ENCODE peak calls at places on chromosomes 6 and 20, in seven cellular contexts. One of them, this sample, is unnamed.

GRCh38 chr6:107107791-107108190 is 7.5 kb downstream of the BEND3 start:
- DNase-seq in vagina: no peak
- DNase-seq in GM23338: no peak
- DNase-seq in prostate gland: no peak
- DNase-seq in endothelial cell of umbilical vein: no peak
- DNase-seq in breast epithelium: no peak
- DNase-seq in stomach: no peak
- DNase-seq in this sample: no peak

GRCh38 chr6:27861861-27862260 is 50.3 kb downstream of the OR2B2 start:
- DNase-seq in GM23338: no peak
- DNase-seq in vagina: no peak
- DNase-seq in endothelial cell of umbilical vein: no peak
- DNase-seq in stomach: no peak
- DNase-seq in prostate gland: no peak
- DNase-seq in breast epithelium: no peak
- DNase-seq in this sample: no peak

GRCh38 chr6:147161974-147162495 is 42.2 kb upstream of the STXBP5 start:
- DNase-seq in stomach: no peak
- DNase-seq in endothelial cell of umbilical vein: peak
- DNase-seq in prostate gland: no peak
- DNase-seq in GM23338: no peak
- DNase-seq in breast epithelium: no peak
- DNase-seq in vagina: no peak
- DNase-seq in this sample: no peak

GRCh38 chr20:54212226-54212625 is 4.3 kb downstream of the PFDN4 start:
- DNase-seq in vagina: no peak
- DNase-seq in prostate gland: no peak
- DNase-seq in GM23338: no peak
- DNase-seq in breast epithelium: no peak
- DNase-seq in stomach: no peak
- DNase-seq in endothelial cell of umbilical vein: no peak
- DNase-seq in this sample: no peak

GRCh38 chr20:48787861-48788375 is 39.9 kb downstream of the PREX1 start:
- DNase-seq in breast epithelium: no peak
- DNase-seq in endothelial cell of umbilical vein: no peak
- DNase-seq in prostate gland: no peak
- DNase-seq in vagina: no peak
- DNase-seq in stomach: no peak
- DNase-seq in GM23338: no peak
- DNase-seq in this sample: no peak

GRCh38 chr6:131597448-131597847 is 24.4 kb downstream of the ARG1 start:
- DNase-seq in GM23338: peak
- DNase-seq in breast epithelium: no peak
- DNase-seq in stomach: no peak
- DNase-seq in prostate gland: no peak
- DNase-seq in endothelial cell of umbilical vein: no peak
- DNase-seq in vagina: no peak
- DNase-seq in this sample: peak

GRCh38 chr6:157013649-157014365 is 236.6 kb downstream of the ARID1B start:
- DNase-seq in breast epithelium: no peak
- DNase-seq in stomach: no peak
- DNase-seq in endothelial cell of umbilical vein: no peak
- DNase-seq in vagina: no peak
- DNase-seq in prostate gland: no peak
- DNase-seq in GM23338: no peak
- DNase-seq in this sample: no peak

GRCh38 chr6:117232191-117232590 is 33.2 kb upstream of the VGLL2 start:
- DNase-seq in prostate gland: no peak
- DNase-seq in GM23338: no peak
- DNase-seq in stomach: no peak
- DNase-seq in breast epithelium: no peak
- DNase-seq in vagina: no peak
- DNase-seq in endothelial cell of umbilical vein: no peak
- DNase-seq in this sample: no peak

GRCh38 chr20:14928083-14928482 is 590.7 kb upstream of the FLRT3 start:
- DNase-seq in endothelial cell of umbilical vein: no peak
- DNase-seq in vagina: no peak
- DNase-seq in GM23338: no peak
- DNase-seq in prostate gland: no peak
- DNase-seq in breast epithelium: no peak
- DNase-seq in stomach: no peak
- DNase-seq in this sample: no peak

GRCh38 chr20:49692941-49693340 is 20.7 kb downstream of the B4GALT5 start:
- DNase-seq in stomach: no peak
- DNase-seq in GM23338: no peak
- DNase-seq in breast epithelium: no peak
- DNase-seq in endothelial cell of umbilical vein: no peak
- DNase-seq in prostate gland: no peak
- DNase-seq in vagina: no peak
- DNase-seq in this sample: no peak

GRCh38 chr20:39117486-39117885 is 155.3 kb downstream of the DHX35 start:
- DNase-seq in endothelial cell of umbilical vein: peak
- DNase-seq in breast epithelium: no peak
- DNase-seq in stomach: peak
- DNase-seq in GM23338: no peak
- DNase-seq in prostate gland: no peak
- DNase-seq in vagina: no peak
- DNase-seq in this sample: no peak

GRCh38 chr20:35738410-35739179 is 3.5 kb downstream of the RBM39 start:
- DNase-seq in vagina: no peak
- DNase-seq in stomach: no peak
- DNase-seq in GM23338: no peak
- DNase-seq in endothelial cell of umbilical vein: no peak
- DNase-seq in breast epithelium: no peak
- DNase-seq in prostate gland: no peak
- DNase-seq in this sample: no peak

GRCh38 chr6:29627762-29628418 is 5.1 kb downstream of the GABBR1 start:
- DNase-seq in endothelial cell of umbilical vein: peak
- DNase-seq in GM23338: peak
- DNase-seq in vagina: no peak
- DNase-seq in prostate gland: peak
- DNase-seq in stomach: peak
- DNase-seq in breast epithelium: peak
- DNase-seq in this sample: peak

GRCh38 chr6:28353981-28354676 is 4.4 kb downstream of the ZKSCAN3 start:
- DNase-seq in prostate gland: no peak
- DNase-seq in endothelial cell of umbilical vein: peak
- DNase-seq in breast epithelium: peak
- DNase-seq in GM23338: no peak
- DNase-seq in vagina: no peak
- DNase-seq in stomach: peak
- DNase-seq in this sample: no peak

GRCh38 chr20:2602046-2602735 is 50.2 kb upstream of the NOP56 start:
- DNase-seq in endothelial cell of umbilical vein: no peak
- DNase-seq in stomach: no peak
- DNase-seq in GM23338: no peak
- DNase-seq in vagina: no peak
- DNase-seq in breast epithelium: no peak
- DNase-seq in prostate gland: no peak
- DNase-seq in this sample: no peak

GRCh38 chr6:7267071-7267470 is 45.9 kb downstream of the SSR1 start:
- DNase-seq in GM23338: no peak
- DNase-seq in breast epithelium: no peak
- DNase-seq in endothelial cell of umbilical vein: no peak
- DNase-seq in prostate gland: no peak
- DNase-seq in stomach: no peak
- DNase-seq in vagina: no peak
- DNase-seq in this sample: no peak

GRCh38 chr6:34912715-34913464 is 23.8 kb downstream of the ANKS1A start:
- DNase-seq in GM23338: no peak
- DNase-seq in endothelial cell of umbilical vein: peak
- DNase-seq in prostate gland: no peak
- DNase-seq in stomach: no peak
- DNase-seq in vagina: no peak
- DNase-seq in breast epithelium: no peak
- DNase-seq in this sample: no peak

GRCh38 chr6:88494401-88495140 is 328.4 kb upstream of the CNR1 start:
- DNase-seq in stomach: no peak
- DNase-seq in vagina: no peak
- DNase-seq in endothelial cell of umbilical vein: no peak
- DNase-seq in breast epithelium: no peak
- DNase-seq in prostate gland: no peak
- DNase-seq in GM23338: no peak
- DNase-seq in this sample: no peak

GRCh38 chr20:40966103-40966502 is 62.5 kb upstream of the TOP1 start:
- DNase-seq in breast epithelium: no peak
- DNase-seq in vagina: peak
- DNase-seq in stomach: peak
- DNase-seq in GM23338: peak
- DNase-seq in endothelial cell of umbilical vein: no peak
- DNase-seq in prostate gland: no peak
- DNase-seq in this sample: no peak

GRCh38 chr6:23478324-23478723 is 647.7 kb upstream of the NRSN1 start:
- DNase-seq in breast epithelium: no peak
- DNase-seq in prostate gland: no peak
- DNase-seq in stomach: no peak
- DNase-seq in endothelial cell of umbilical vein: no peak
- DNase-seq in vagina: no peak
- DNase-seq in GM23338: peak
- DNase-seq in this sample: no peak

GRCh38 chr6:157814883-157815282 is 8.2 kb upstream of the SNX9 start:
- DNase-seq in breast epithelium: no peak
- DNase-seq in endothelial cell of umbilical vein: no peak
- DNase-seq in prostate gland: no peak
- DNase-seq in GM23338: no peak
- DNase-seq in vagina: no peak
- DNase-seq in stomach: no peak
- DNase-seq in this sample: no peak

GRCh38 chr6:108074057-108074358 is 533 bp downstream of the OSTM1 start:
- DNase-seq in vagina: no peak
- DNase-seq in prostate gland: no peak
- DNase-seq in breast epithelium: no peak
- DNase-seq in GM23338: no peak
- DNase-seq in endothelial cell of umbilical vein: no peak
- DNase-seq in stomach: no peak
- DNase-seq in this sample: no peak

GRCh38 chr6:79438015-79438414 is 99.2 kb downstream of the LCA5 start:
- DNase-seq in stomach: no peak
- DNase-seq in prostate gland: no peak
- DNase-seq in GM23338: no peak
- DNase-seq in breast epithelium: no peak
- DNase-seq in vagina: no peak
- DNase-seq in endothelial cell of umbilical vein: peak
- DNase-seq in this sample: no peak

GRCh38 chr6:142544199-142544838 is 242.5 kb downstream of the ADGRG6 start:
- DNase-seq in GM23338: no peak
- DNase-seq in breast epithelium: no peak
- DNase-seq in endothelial cell of umbilical vein: no peak
- DNase-seq in vagina: no peak
- DNase-seq in stomach: no peak
- DNase-seq in prostate gland: no peak
- DNase-seq in this sample: no peak

GRCh38 chr6:123127807-123128206 is 131.8 kb downstream of the CLVS2 start:
- DNase-seq in vagina: no peak
- DNase-seq in breast epithelium: no peak
- DNase-seq in stomach: no peak
- DNase-seq in prostate gland: no peak
- DNase-seq in endothelial cell of umbilical vein: no peak
- DNase-seq in GM23338: no peak
- DNase-seq in this sample: no peak

GRCh38 chr6:25179051-25179778 is 100.0 kb upstream of the CARMIL1 start:
- DNase-seq in stomach: no peak
- DNase-seq in vagina: no peak
- DNase-seq in GM23338: no peak
- DNase-seq in prostate gland: no peak
- DNase-seq in endothelial cell of umbilical vein: peak
- DNase-seq in breast epithelium: no peak
- DNase-seq in this sample: no peak
- TF ChIP-seq POLR2AphosphoS5 in stomach: no peak
- TF ChIP-seq POLR2AphosphoS5 in vagina: no peak
- TF ChIP-seq POLR2AphosphoS5 in GM23338: no peak
- TF ChIP-seq POLR2AphosphoS5 in prostate gland: peak
- TF ChIP-seq POLR2AphosphoS5 in endothelial cell of umbilical vein: no peak
- TF ChIP-seq POLR2AphosphoS5 in breast epithelium: no peak
- TF ChIP-seq POLR2AphosphoS5 in this sample: no peak

GRCh38 chr6:168485804-168486203 is 44.8 kb downstream of the SMOC2 start:
- DNase-seq in prostate gland: no peak
- DNase-seq in stomach: no peak
- DNase-seq in vagina: no peak
- DNase-seq in endothelial cell of umbilical vein: no peak
- DNase-seq in GM23338: no peak
- DNase-seq in breast epithelium: no peak
- DNase-seq in this sample: no peak
- H3K4me3 ChIP-seq in prostate gland: no peak
- H3K4me3 ChIP-seq in stomach: no peak
- H3K4me3 ChIP-seq in vagina: no peak
- H3K4me3 ChIP-seq in endothelial cell of umbilical vein: no peak
- H3K4me3 ChIP-seq in GM23338: no peak
- H3K4me3 ChIP-seq in breast epithelium: no peak
- H3K4me3 ChIP-seq in this sample: no peak

DNA sequence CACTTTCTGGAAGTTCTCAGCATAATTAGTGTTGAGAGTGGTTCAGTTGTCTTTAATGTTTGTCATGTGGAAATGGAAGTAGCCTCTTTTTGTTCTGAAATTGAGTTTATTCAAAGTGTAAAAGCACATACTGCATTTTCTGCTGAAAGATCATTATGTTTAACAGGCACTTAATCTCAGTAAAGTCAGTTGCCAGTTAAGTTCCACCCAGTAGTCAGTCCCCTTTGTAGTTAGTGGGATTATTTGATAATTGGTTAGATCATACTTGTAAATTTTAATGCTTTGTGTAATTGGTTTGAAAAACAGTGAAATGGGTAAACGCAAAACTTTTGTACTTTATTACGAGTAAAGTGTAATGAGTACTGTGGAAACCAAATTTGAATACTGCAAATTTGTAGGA is 4.2 kb downstream of the SRSF6 start:
- DNase-seq in GM23338: no peak
- DNase-seq in endothelial cell of umbilical vein: no peak
- DNase-seq in vagina: no peak
- DNase-seq in prostate gland: no peak
- DNase-seq in stomach: no peak
- DNase-seq in breast epithelium: no peak
- DNase-seq in this sample: no peak
- TF ChIP-seq POLR2AphosphoS5 in GM23338: no peak
- TF ChIP-seq POLR2AphosphoS5 in endothelial cell of umbilical vein: no peak
- TF ChIP-seq POLR2AphosphoS5 in vagina: no peak
- TF ChIP-seq POLR2AphosphoS5 in prostate gland: no peak
- TF ChIP-seq POLR2AphosphoS5 in stomach: no peak
- TF ChIP-seq POLR2AphosphoS5 in breast epithelium: no peak
- TF ChIP-seq POLR2AphosphoS5 in this sample: no peak

GRCh38 chr20:25308083-25308491 is 60.2 kb downstream of the PYGB start:
- DNase-seq in endothelial cell of umbilical vein: no peak
- DNase-seq in breast epithelium: no peak
- DNase-seq in prostate gland: no peak
- DNase-seq in vagina: no peak
- DNase-seq in stomach: no peak
- DNase-seq in GM23338: no peak
- DNase-seq in this sample: no peak

GRCh38 chr20:25308671-25309394 is 60.9 kb downstream of the PYGB start:
- DNase-seq in GM23338: no peak
- DNase-seq in vagina: no peak
- DNase-seq in prostate gland: no peak
- DNase-seq in endothelial cell of umbilical vein: no peak
- DNase-seq in stomach: no peak
- DNase-seq in breast epithelium: no peak
- DNase-seq in this sample: no peak

GRCh38 chr20:25310921-25311728 is 63.2 kb downstream of the PYGB start:
- DNase-seq in breast epithelium: no peak
- DNase-seq in prostate gland: no peak
- DNase-seq in GM23338: no peak
- DNase-seq in vagina: no peak
- DNase-seq in endothelial cell of umbilical vein: no peak
- DNase-seq in stomach: peak
- DNase-seq in this sample: no peak

GRCh38 chr20:25310268-25310920 is 62.5 kb downstream of the PYGB start:
- DNase-seq in GM23338: peak
- DNase-seq in endothelial cell of umbilical vein: peak
- DNase-seq in stomach: peak
- DNase-seq in prostate gland: no peak
- DNase-seq in vagina: no peak
- DNase-seq in breast epithelium: peak
- DNase-seq in this sample: peak

GRCh38 chr20:25309395-25310267 is 61.7 kb downstream of the PYGB start:
- DNase-seq in prostate gland: no peak
- DNase-seq in GM23338: no peak
- DNase-seq in endothelial cell of umbilical vein: peak
- DNase-seq in stomach: peak
- DNase-seq in breast epithelium: no peak
- DNase-seq in vagina: no peak
- DNase-seq in this sample: peak
- H3K4me3 ChIP-seq in prostate gland: no peak
- H3K4me3 ChIP-seq in GM23338: no peak
- H3K4me3 ChIP-seq in endothelial cell of umbilical vein: no peak
- H3K4me3 ChIP-seq in stomach: no peak
- H3K4me3 ChIP-seq in breast epithelium: peak
- H3K4me3 ChIP-seq in vagina: no peak
- H3K4me3 ChIP-seq in this sample: peak

This sample was measured in SK-N-SH.